ENCODE peak calls at places on chromosomes 7 and 10, in eight cellular contexts. Z is heart left ventricle; B is EL; I is activated CD4-positive, CD25-positive, alpha-beta regulatory T cell treated with anti-CD3 and anti-CD28 coated beads, Interleukin-2, amount 50 U/mL, for 72 hours; R is foreskin fibroblast; V is neuronal stem cell; E is fibroblast of mammary gland; K is esophagus squamous epithelium. C is an unnamed sample.

GRCh38 chr7:92612501-92612900 is 22.3 kb upstream of the FAM133B start:
- DNase-seq in Z (no peak), B (peak), I (no peak), R (peak), V (no peak), E (peak), K (no peak), C (peak)

GRCh38 chr7:96303686-96304443 is 18.0 kb downstream of the SLC25A13 start:
- DNase-seq in Z (no peak), B (peak), I (no peak), R (peak), V (no peak), E (peak), K (no peak), C (peak)

GRCh38 chr7:30224511-30225031 is 59.8 kb upstream of the ZNRF2 start:
- DNase-seq in Z (no peak), B (peak), I (no peak), R (peak), V (no peak), E (peak), K (no peak), C (peak)

GRCh38 chr7:116955801-116956514 is 2.7 kb downstream of the ST7 start:
- DNase-seq in Z (peak), B (no peak), I (no peak), R (no peak), V (no peak), E (peak), K (no peak), C (peak)

GRCh38 chr10:112794201-112794600 is 155.8 kb upstream of the TCF7L2 start:
- DNase-seq in Z (no peak), B (no peak), I (no peak), R (no peak), V (no peak), E (no peak), K (no peak), C (no peak)

GRCh38 chr7:71925663-71926062 is 486.5 kb downstream of the CALN1 start:
- DNase-seq in Z (no peak), B (no peak), I (no peak), R (no peak), V (no peak), E (no peak), K (no peak), C (no peak)

GRCh38 chr7:128265906-128266300 is 24.8 kb downstream of the LEP start:
- DNase-seq in Z (no peak), B (no peak), I (no peak), R (no peak), V (no peak), E (no peak), K (no peak), C (no peak)

GRCh38 chr10:127576011-127576410 is 26.9 kb downstream of the NPS start:
- DNase-seq in Z (no peak), B (no peak), I (no peak), R (no peak), V (no peak), E (no peak), K (no peak), C (no peak)

GRCh38 chr7:51428226-51428887 is 111.7 kb upstream of the COBL start:
- DNase-seq in Z (no peak), B (no peak), I (no peak), R (no peak), V (no peak), E (peak), K (no peak), C (peak)

GRCh38 chr7:8056431-8056830 is 87.8 kb downstream of the GLCCI1 start:
- DNase-seq in Z (no peak), B (no peak), I (no peak), R (no peak), V (no peak), E (peak), K (no peak), C (no peak)

GRCh38 chr7:101114492-101114891 is 12.4 kb upstream of the SERPINE1 start:
- DNase-seq in Z (no peak), B (peak), I (no peak), R (peak), V (no peak), E (peak), K (no peak), C (no peak)

GRCh38 chr10:124160176-124160575 is 66.8 kb upstream of the CHST15 start:
- DNase-seq in Z (no peak), B (no peak), I (no peak), R (no peak), V (no peak), E (no peak), K (no peak), C (no peak)

GRCh38 chr10:7408003-7408493 is 2.8 kb downstream of the SFMBT2 start:
- DNase-seq in Z (peak), B (no peak), I (peak), R (no peak), V (no peak), E (peak), K (no peak), C (no peak)

GRCh38 chr10:132862485-132863420 is 76.8 kb upstream of the NKX6-2 start:
- DNase-seq in Z (no peak), B (no peak), I (peak), R (no peak), V (no peak), E (no peak), K (no peak), C (no peak)

GRCh38 chr7:100705341-100705752 is 574 bp upstream of the POP7 start:
- DNase-seq in Z (peak), B (peak), I (peak), R (peak), V (peak), E (peak), K (no peak), C (peak)

GRCh38 chr10:62048919-62049636 is 147.6 kb downstream of the ARID5B start:
- DNase-seq in Z (peak), B (peak), I (peak), R (peak), V (peak), E (peak), K (peak), C (peak)

GRCh38 chr10:12412671-12413368 is 63.5 kb downstream of the CAMK1D start:
- DNase-seq in Z (no peak), B (no peak), I (no peak), R (no peak), V (no peak), E (no peak), K (no peak), C (no peak)

C was measured in myocyte.